ENCODE peak calls at places on chromosomes 11 and 22, in seven cellular contexts. Y, M, O, L, K, R and F are unnamed samples.

GRCh38 chr11:108562746-108563581 is 30.6 kb downstream of the EXPH5 start:
- DNase-seq in Y (no peak), M (no peak), O (no peak), L (no peak), K (no peak), R (no peak), F (no peak)

GRCh38 chr11:85029964-85030363 is 597.2 kb downstream of the DLG2 start:
- DNase-seq in Y (no peak), M (no peak), O (no peak), L (no peak), K (no peak), R (no peak), F (no peak)

GRCh38 chr11:83162377-83162776 is 5.4 kb downstream of the PCF11 start:
- DNase-seq in Y (no peak), M (no peak), O (no peak), L (no peak), K (no peak), R (no peak), F (no peak)

GRCh38 chr22:50523806-50524663 is 1.4 kb downstream of the SCO2 start:
- DNase-seq in Y (no peak), M (no peak), O (peak; percentile 85), L (no peak), K (no peak), R (no peak), F (peak; percentile 63)

GRCh38 chr11:94768602-94769511 is 701 bp downstream of the AMOTL1 start:
- DNase-seq in Y (peak; percentile 61), M (peak; percentile 6), O (no peak), L (no peak), K (peak; percentile 55), R (peak; percentile 65), F (peak; percentile 67)

GRCh38 chr11:133238455-133238854 is 293.8 kb downstream of the OPCML start:
- DNase-seq in Y (no peak), M (no peak), O (no peak), L (no peak), K (no peak), R (no peak), F (no peak)

GRCh38 chr11:113373306-113373705 is 14.3 kb upstream of the ANKK1 start:
- DNase-seq in Y (no peak), M (no peak), O (peak; percentile 93), L (no peak), K (no peak), R (no peak), F (no peak)

GRCh38 chr11:2435288-2436012 is 8.9 kb downstream of the TRPM5 start:
- DNase-seq in Y (peak; percentile 32), M (no peak), O (peak; percentile 64), L (no peak), K (no peak), R (no peak), F (no peak)

GRCh38 chr22:29907753-29908515 is 25.0 kb downstream of the MTMR3 start:
- DNase-seq in Y (peak; percentile 82), M (no peak), O (peak; percentile 52), L (no peak), K (peak; percentile 78), R (peak; percentile 72), F (no peak)

GRCh38 chr22:49083607-49084006 is 744.1 kb downstream of the BRD1 start:
- DNase-seq in Y (no peak), M (no peak), O (peak; percentile 18), L (no peak), K (no peak), R (no peak), F (no peak)

GRCh38 chr22:49079743-49080500 is 747.8 kb downstream of the BRD1 start:
- DNase-seq in Y (no peak), M (no peak), O (peak; percentile 41), L (no peak), K (no peak), R (no peak), F (no peak)

GRCh38 chr22:49080631-49081030 is 747.0 kb downstream of the BRD1 start:
- DNase-seq in Y (no peak), M (no peak), O (peak; percentile 48), L (no peak), K (no peak), R (no peak), F (no peak)

GRCh38 chr22:49081261-49081666 is 746.4 kb downstream of the BRD1 start:
- DNase-seq in Y (no peak), M (no peak), O (peak; percentile 31), L (no peak), K (no peak), R (no peak), F (no peak)

DNA sequence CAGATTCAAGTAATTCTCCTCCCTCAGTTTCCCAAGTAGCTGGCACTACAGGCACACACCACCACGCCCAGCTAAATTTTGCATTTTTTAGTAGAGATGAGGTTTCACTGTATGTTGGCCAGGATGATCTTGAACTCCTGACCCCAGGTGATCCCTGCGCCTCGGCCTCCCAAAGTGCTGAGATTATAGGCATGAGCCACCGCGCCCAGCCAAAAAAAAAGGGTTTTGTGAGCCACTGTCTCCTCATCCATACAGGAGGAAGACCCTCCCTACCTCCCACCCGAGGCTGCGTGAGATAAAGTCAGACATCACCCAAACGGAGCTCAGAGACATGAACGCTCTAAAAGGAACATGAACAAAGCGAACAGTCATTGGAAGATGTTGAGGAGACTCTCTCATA is 745.7 kb downstream of the BRD1 start:
- DNase-seq in Y (no peak), M (no peak), O (no peak), L (no peak), K (no peak), R (no peak), F (no peak)
- H3K27me3 ChIP-seq in Y (peaks cover 17% of the 10 kb centered on the region), M (no peaks in the 10 kb centered on the region), O (no peaks in the 10 kb centered on the region), L (no peaks in the 10 kb centered on the region), K (peaks cover 7% of the 10 kb centered on the region), R (no peaks in the 10 kb centered on the region), F (no peaks in the 10 kb centered on the region)

GRCh38 chr22:18010263-18010662 is 14.1 kb downstream of the MICAL3 start:
- DNase-seq in Y (no peak), M (no peak), O (no peak), L (no peak), K (no peak), R (no peak), F (no peak)
- H3K27me3 ChIP-seq in Y (no peaks in the 10 kb centered on the region), M (no peaks in the 10 kb centered on the region), O (no peaks in the 10 kb centered on the region), L (no peaks in the 10 kb centered on the region), K (no peaks in the 10 kb centered on the region), R (no peaks in the 10 kb centered on the region), F (no peaks in the 10 kb centered on the region)

DNA sequence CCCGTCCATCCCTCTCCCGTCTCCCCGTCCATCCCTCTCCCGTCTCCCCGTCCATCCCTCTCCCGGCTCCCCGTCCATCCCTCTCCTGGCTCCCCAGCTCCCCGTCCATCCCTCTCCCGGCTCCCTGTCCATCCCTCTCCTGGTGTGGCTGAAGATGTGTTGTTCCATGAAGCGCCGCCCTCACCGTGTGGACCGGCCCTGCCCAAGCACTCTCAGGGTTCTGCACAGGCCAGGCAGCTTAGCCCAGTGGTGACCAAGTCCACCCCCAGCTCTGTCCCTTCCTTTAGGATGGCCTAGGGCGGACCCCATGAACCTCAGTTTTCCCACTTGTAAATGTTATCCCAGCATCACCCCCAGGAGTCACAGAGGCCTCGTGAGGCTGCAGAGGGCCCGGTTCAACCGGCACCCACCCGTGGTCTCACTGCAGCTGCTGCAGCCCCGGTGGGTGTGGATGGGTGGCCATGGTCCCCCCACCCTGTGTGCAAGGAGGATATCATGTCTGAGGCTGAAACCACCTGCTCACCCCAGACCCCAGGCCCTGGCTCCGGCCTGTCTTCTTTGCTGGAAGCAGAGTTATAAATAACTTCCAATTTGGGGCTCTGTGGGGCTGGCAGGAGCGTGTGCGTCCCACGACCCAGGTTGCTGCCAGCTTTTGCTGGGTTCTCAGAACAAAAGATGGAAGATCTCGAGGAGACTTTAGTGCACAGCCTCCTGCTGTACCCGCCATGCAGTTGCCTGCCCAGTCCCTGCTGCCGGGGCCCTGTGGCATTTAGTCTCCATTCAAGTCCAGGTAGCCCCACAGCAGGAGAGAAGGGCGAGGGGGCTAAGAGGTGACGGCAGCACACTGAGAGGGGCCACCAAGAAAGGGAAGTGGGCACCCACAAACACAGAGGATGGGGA is 1147.8 kb downstream of the BRD1 start:
- DNase-seq in Y (no peak), M (no peak), O (no peak), L (no peak), K (no peak), R (no peak), F (no peak)
- H3K27me3 ChIP-seq in Y (no peaks in the 10 kb centered on the region), M (no peaks in the 10 kb centered on the region), O (no peaks in the 10 kb centered on the region), L (no peaks in the 10 kb centered on the region), K (no peaks in the 10 kb centered on the region), R (no peaks in the 10 kb centered on the region), F (no peaks in the 10 kb centered on the region)

GRCh38 chr11:130428271-130428670 is at the start of gene ADAMTS8:
- DNase-seq in Y (no peak), M (no peak), O (peak; percentile 89), L (no peak), K (no peak), R (no peak), F (peak; percentile 89)

GRCh38 chr11:130425156-130425555 is 3.3 kb downstream of the ADAMTS8 start:
- DNase-seq in Y (no peak), M (no peak), O (peak; percentile 77), L (no peak), K (no peak), R (no peak), F (peak; percentile 19)

GRCh38 chr11:130426223-130427048 is 2.0 kb downstream of the ADAMTS8 start:
- DNase-seq in Y (no peak), M (no peak), O (peak; percentile 80), L (no peak), K (no peak), R (no peak), F (peak; percentile 28)

GRCh38 chr11:130427581-130428211 is 713 bp downstream of the ADAMTS8 start:
- DNase-seq in Y (peak; percentile 42), M (no peak), O (peak; percentile 84), L (no peak), K (no peak), R (no peak), F (peak; percentile 87)

DNA sequence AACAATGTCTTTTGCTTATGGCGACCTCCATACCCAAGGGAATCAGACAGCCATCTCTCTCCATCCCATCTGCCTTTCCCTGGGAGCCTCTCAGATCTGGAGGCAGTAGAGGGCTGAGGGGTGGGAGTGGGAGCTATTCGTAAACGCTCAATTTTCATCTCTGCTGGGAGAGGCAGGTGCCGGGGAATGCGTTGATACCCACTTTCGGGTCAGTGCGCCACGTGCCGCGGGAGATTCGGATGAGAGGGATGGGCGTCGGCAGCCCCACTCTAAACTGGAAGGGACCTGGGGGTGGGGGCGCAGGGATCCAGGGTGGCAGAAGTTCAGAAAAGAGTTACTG is 1.4 kb downstream of the ADAMTS8 start:
- DNase-seq in Y (no peak), M (no peak), O (peak; percentile 61), L (no peak), K (no peak), R (no peak), F (peak; percentile 66)
- H3K27me3 ChIP-seq in Y (peaks cover 68% of the 10 kb centered on the region), M (no peaks in the 10 kb centered on the region), O (peaks cover 79% of the 10 kb centered on the region), L (peaks cover 18% of the 10 kb centered on the region), K (peaks cover 37% of the 10 kb centered on the region), R (peaks cover 65% of the 10 kb centered on the region), F (peaks cover 48% of the 10 kb centered on the region)